ENCODE peak calls at places on chromosomes 13 and 19, in four cellular contexts. M is gastrocnemius medialis, P is lower lobe of right lung, F is cardiac muscle cell. W is an unnamed sample.
A peak's percentile ranks its signal among the peaks of the same experiment; 100 is the strongest.

GRCh38 chr13:77306458-77306857 is 20.4 kb downstream of the MYCBP2 start:
- DNase-seq in M (no peak), P (no peak), F (no peak), W (no peak)

GRCh38 chr13:54373211-54373610 is 1344.6 kb downstream of the OLFM4 start:
- DNase-seq in M (no peak), P (no peak), F (no peak), W (no peak)

GRCh38 chr13:114053026-114053425 is 79.2 kb upstream of the C13orf46 start:
- DNase-seq in M (no peak), P (no peak), F (no peak), W (peak; percentile 60)

GRCh38 chr13:112756511-112756966 is 66.7 kb downstream of the ATP11A start:
- DNase-seq in M (no peak), P (no peak), F (no peak), W (no peak)

GRCh38 chr19:56124578-56124977 is 3.5 kb upstream of the ZNF787 start:
- DNase-seq in M (no peak), P (no peak), F (no peak), W (no peak)

GRCh38 chr19:575527-576506 is 3.4 kb downstream of the BSG start:
- DNase-seq in M (peak; percentile 95), P (no peak), F (peak; percentile 63), W (peak; percentile 72)

GRCh38 chr19:29268721-29269483 is 56.0 kb upstream of the UQCRFS1 start:
- DNase-seq in M (no peak), P (no peak), F (peak; percentile 5), W (no peak)

GRCh38 chr19:1266116-1266817 is 2.9 kb upstream of the CIRBP start:
- DNase-seq in M (peak; percentile 76), P (peak; percentile 93), F (peak; percentile 88), W (peak; percentile 96)

GRCh38 chr19:32372726-32373613 is 27.6 kb downstream of the ZNF507 start:
- DNase-seq in M (no peak), P (no peak), F (no peak), W (no peak)

GRCh38 chr19:34639491-34640085 is 37.4 kb downstream of the SCGB2B2 start:
- DNase-seq in M (peak; percentile 35), P (no peak), F (peak; percentile 58), W (no peak)

GRCh38 chr19:5631511-5632240 is 8.8 kb downstream of the SAFB start:
- DNase-seq in M (no peak), P (no peak), F (no peak), W (no peak)

GRCh38 chr13:45196622-45197021 is 4.2 kb downstream of the KCTD4 start:
- DNase-seq in M (no peak), P (no peak), F (peak; percentile 40), W (no peak)

GRCh38 chr19:19871932-19872331 is 6.2 kb downstream of the ZNF253 start:
- DNase-seq in M (no peak), P (no peak), F (no peak), W (no peak)

GRCh38 chr19:8208119-8208709 is 956 bp upstream of the CERS4 start:
- DNase-seq in M (no peak), P (peak; percentile 54), F (no peak), W (peak; percentile 27)

GRCh38 chr19:1264801-1265610 is 4.1 kb upstream of the CIRBP start:
- DNase-seq in M (peak; percentile 77), P (peak; percentile 70), F (peak; percentile 64), W (peak; percentile 87)

GRCh38 chr13:43558312-43558711 is 228.5 kb downstream of the ENOX1 start:
- DNase-seq in M (no peak), P (no peak), F (no peak), W (no peak)

GRCh38 chr13:106612688-106613087 is 44.8 kb upstream of the ARGLU1 start:
- DNase-seq in M (peak; percentile 68), P (peak; percentile 65), F (peak; percentile 53), W (peak; percentile 95)

GRCh38 chr13:106139407-106139806 is 396.1 kb downstream of the EFNB2 start:
- DNase-seq in M (no peak), P (no peak), F (no peak), W (no peak)

GRCh38 chr13:41614671-41615519 is 157.5 kb downstream of the RGCC start:
- DNase-seq in M (no peak), P (no peak), F (no peak), W (no peak)

GRCh38 chr19:54106716-54107115 is 4.1 kb downstream of the NDUFA3 start:
- DNase-seq in M (no peak), P (peak; percentile 37), F (no peak), W (no peak)

GRCh38 chr19:42378225-42378929 is 11.7 kb downstream of the CNFN start:
- DNase-seq in M (no peak), P (no peak), F (no peak), W (peak; percentile 30)

GRCh38 chr13:108020027-108020426 is 195.3 kb downstream of the LIG4 start:
- DNase-seq in M (no peak), P (no peak), F (no peak), W (no peak)

GRCh38 chr19:51916167-51916566 is 11.1 kb upstream of the ZNF613 start:
- DNase-seq in M (no peak), P (no peak), F (no peak), W (no peak)

GRCh38 chr19:2255982-2256685 is at the start of gene JSRP1:
- DNase-seq in M (peak; percentile 98), P (no peak), F (no peak), W (no peak)

GRCh38 chr13:111512707-111513106 is 192.3 kb downstream of the TEX29 start:
- DNase-seq in M (no peak), P (no peak), F (no peak), W (no peak)

GRCh38 chr13:20721454-20722357 is 18.2 kb downstream of the IL17D start:
- DNase-seq in M (peak; percentile 61), P (no peak), F (peak; percentile 64), W (peak; percentile 81)

GRCh38 chr13:23928985-23929384 is 31.7 kb upstream of the C1QTNF9B start:
- DNase-seq in M (no peak), P (no peak), F (no peak), W (no peak)

GRCh38 chr13:22218784-22219183 is 547.9 kb downstream of the FGF9 start:
- DNase-seq in M (no peak), P (no peak), F (no peak), W (no peak)

GRCh38 chr13:77479326-77479725 is 56.2 kb upstream of the SCEL start:
- DNase-seq in M (no peak), P (no peak), F (no peak), W (no peak)

GRCh38 chr13:39527301-39527700 is 75.7 kb downstream of the LHFPL6 start:
- DNase-seq in M (no peak), P (no peak), F (no peak), W (no peak)

GRCh38 chr13:39522329-39522728 is 80.7 kb downstream of the LHFPL6 start:
- DNase-seq in M (no peak), P (no peak), F (no peak), W (no peak)

GRCh38 chr13:39527961-39528720 is 74.9 kb downstream of the LHFPL6 start:
- DNase-seq in M (peak; percentile 13), P (no peak), F (no peak), W (no peak)

GRCh38 chr13:39526499-39526898 is 76.5 kb downstream of the LHFPL6 start:
- DNase-seq in M (no peak), P (no peak), F (no peak), W (no peak)

DNA sequence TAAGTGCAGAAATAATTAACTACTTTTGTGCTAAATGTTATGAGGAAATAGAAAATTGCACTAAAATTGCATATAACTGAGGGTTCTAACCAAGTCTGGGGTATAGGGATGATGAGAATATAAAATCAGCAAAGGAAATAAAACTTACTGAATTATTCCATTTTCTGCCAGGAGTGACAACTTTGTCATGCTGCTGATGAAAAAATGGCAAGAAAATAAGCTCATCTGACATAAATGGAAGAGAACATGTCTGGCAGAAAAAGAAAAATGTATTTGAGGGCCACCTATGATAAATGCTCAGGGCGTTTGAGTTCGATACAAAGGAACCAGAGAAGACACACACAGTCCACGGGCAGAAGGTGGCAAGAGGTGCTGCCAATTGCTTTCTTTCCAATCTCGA is 78.2 kb downstream of the LHFPL6 start:
- DNase-seq in M (no peak), P (no peak), F (no peak), W (no peak)
- H3K4me3 ChIP-seq in M (no peak overlapping the region), P (no peak overlapping the region), F (no peak overlapping the region), W (no peak overlapping the region)

GRCh38 chr13:52164989-52165388 is 5.6 kb upstream of the NEK3 start:
- DNase-seq in M (no peak), P (no peak), F (no peak), W (no peak)
- H3K27ac ChIP-seq in M (no peak overlapping the region), P (peak overlapping the region; percentile 41), F (no peak overlapping the region), W (no peak overlapping the region)

GRCh38 chr19:48444933-48445194 is 919 bp upstream of the GRWD1 start:
- DNase-seq in M (no peak), P (no peak), F (no peak), W (no peak)
- H3K4me3 ChIP-seq in M (peak overlapping the region; percentile 98), P (peak overlapping the region; percentile 99), F (peak overlapping the region; percentile 82), W (peak overlapping the region; percentile 91)

GRCh38 chr13:86758116-86758515 is 913.1 kb upstream of the SLITRK5 start:
- DNase-seq in M (no peak), P (no peak), F (no peak), W (no peak)
- H3K27ac ChIP-seq in M (no peak overlapping the region), P (no peak overlapping the region), F (no peak overlapping the region), W (no peak overlapping the region)

DNA sequence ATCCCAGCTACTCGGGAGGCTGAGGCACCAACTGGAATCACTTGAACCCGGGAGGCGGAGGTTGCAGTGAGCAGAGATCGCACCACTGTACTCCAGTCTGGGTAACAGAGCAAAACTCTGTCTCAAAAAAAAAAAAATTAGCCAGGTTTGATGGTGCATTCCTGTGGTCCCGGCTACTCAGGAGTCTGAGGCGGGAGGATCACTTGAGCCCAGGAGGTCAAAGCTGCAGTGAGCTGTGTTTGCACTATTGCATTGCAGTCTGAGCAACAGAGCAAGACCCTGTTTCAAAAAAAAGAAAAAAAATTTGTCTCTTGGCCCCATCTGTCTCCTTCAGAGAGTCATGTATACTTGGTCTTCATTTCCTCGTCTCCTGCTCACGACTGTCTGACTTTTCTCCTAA is 1.6 kb downstream of the CCDC97 start:
- DNase-seq in M (no peak), P (peak; percentile 24), F (no peak), W (no peak)
- H3K4me3 ChIP-seq in M (peak overlapping the region; percentile 72), P (no peak overlapping the region), F (no peak overlapping the region), W (no peak overlapping the region)

DNA sequence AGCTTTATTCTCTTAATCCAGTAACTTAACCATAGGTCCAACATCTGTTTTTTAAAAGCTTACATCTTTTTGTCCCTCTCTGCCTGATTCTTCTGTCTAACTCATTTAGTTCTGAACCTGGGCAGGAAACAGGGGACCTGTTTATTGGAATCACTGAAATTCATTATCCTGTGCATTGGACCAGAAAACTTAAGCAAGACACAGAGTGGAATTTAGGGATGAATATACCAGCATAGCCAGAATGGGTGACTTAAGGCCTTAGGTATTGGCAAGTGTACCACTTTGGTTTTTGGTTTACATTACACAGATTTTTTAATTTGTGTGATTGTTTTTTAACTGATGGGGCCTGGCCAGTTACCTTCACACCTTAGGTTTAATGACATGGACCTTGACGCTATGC is 232.5 kb downstream of the GPC5 start:
- DNase-seq in M (no peak), P (no peak), F (no peak), W (no peak)
- H3K27ac ChIP-seq in M (no peak overlapping the region), P (no peak overlapping the region), F (no peak overlapping the region), W (no peak overlapping the region)

GRCh38 chr19:13622727-13623126 is 116.4 kb upstream of the CACNA1A start:
- DNase-seq in M (no peak), P (no peak), F (peak; percentile 27), W (no peak)
- H3K4me3 ChIP-seq in M (no peak overlapping the region), P (no peak overlapping the region), F (no peak overlapping the region), W (no peak overlapping the region)